ENCODE peak calls at places on chromosomes 11 and 22, in ten cellular contexts. L, D, W, T, I, P, J, Q, G and H are unnamed samples.

GRCh38 chr11:61750631-61751273 is 1.7 kb upstream of the MYRF start:
- DNase-seq in L (no peak), D (no peak), W (no peak), T (no peak), I (no peak), P (no peak), J (no peak), Q (no peak), G (no peak), H (no peak)

GRCh38 chr11:88384004-88384677 is 46.6 kb upstream of the CTSC start:
- DNase-seq in L (no peak), D (no peak), W (no peak), T (no peak), I (no peak), P (no peak), J (no peak), Q (no peak), G (no peak), H (no peak)

GRCh38 chr11:8688414-8689362 is 6.1 kb downstream of the RPL27A start:
- DNase-seq in L (peak), D (peak), W (peak), T (peak), I (peak), P (peak), J (peak), Q (peak), G (peak), H (peak)

GRCh38 chr11:42770444-42771065 is 541.2 kb upstream of the API5 start:
- DNase-seq in L (no peak), D (peak), W (peak), T (no peak), I (peak), P (no peak), J (no peak), Q (peak), G (no peak), H (peak)

GRCh38 chr11:87296627-87297026 is 258.9 kb downstream of the TMEM135 start:
- DNase-seq in L (no peak), D (no peak), W (no peak), T (no peak), I (no peak), P (no peak), J (no peak), Q (no peak), G (no peak), H (no peak)

GRCh38 chr11:128187829-128188228 is 399.5 kb downstream of the ETS1 start:
- DNase-seq in L (no peak), D (no peak), W (no peak), T (no peak), I (no peak), P (no peak), J (no peak), Q (no peak), G (no peak), H (no peak)

GRCh38 chr11:36462321-36462720 is 47.8 kb downstream of the TRAF6 start:
- DNase-seq in L (no peak), D (no peak), W (no peak), T (no peak), I (no peak), P (no peak), J (no peak), Q (no peak), G (no peak), H (peak)

GRCh38 chr11:104146943-104147342 is 17.0 kb downstream of the PDGFD start:
- DNase-seq in L (no peak), D (no peak), W (no peak), T (no peak), I (no peak), P (no peak), J (no peak), Q (no peak), G (no peak), H (no peak)

GRCh38 chr22:45671783-45672563 is at the start of gene ATXN10:
- DNase-seq in L (peak), D (peak), W (peak), T (peak), I (peak), P (peak), J (peak), Q (peak), G (peak), H (peak)

GRCh38 chr22:17742528-17742902 is 31.8 kb downstream of the BID start:
- DNase-seq in L (peak), D (peak), W (peak), T (peak), I (peak), P (peak), J (peak), Q (peak), G (peak), H (peak)

GRCh38 chr11:44979536-44980399 is 29.1 kb upstream of the TP53I11 start:
- DNase-seq in L (no peak), D (no peak), W (peak), T (no peak), I (no peak), P (no peak), J (no peak), Q (no peak), G (no peak), H (peak)

GRCh38 chr11:123475478-123475877 is 45.4 kb downstream of the GRAMD1B start:
- DNase-seq in L (no peak), D (no peak), W (no peak), T (no peak), I (no peak), P (no peak), J (no peak), Q (peak), G (no peak), H (peak)

GRCh38 chr11:83480251-83480650 is 194.1 kb upstream of the CCDC90B start:
- DNase-seq in L (no peak), D (no peak), W (no peak), T (no peak), I (no peak), P (no peak), J (no peak), Q (no peak), G (no peak), H (no peak)

GRCh38 chr11:100340416-100341323 is 346.4 kb upstream of the ARHGAP42 start:
- DNase-seq in L (no peak), D (no peak), W (no peak), T (no peak), I (no peak), P (no peak), J (no peak), Q (no peak), G (no peak), H (peak)

GRCh38 chr22:39995346-39996252 is 845 bp downstream of the FAM83F start:
- DNase-seq in L (no peak), D (no peak), W (no peak), T (no peak), I (no peak), P (no peak), J (no peak), Q (no peak), G (no peak), H (peak)

GRCh38 chr22:30432520-30432919 is 7.0 kb downstream of the MTFP1 start:
- DNase-seq in L (no peak), D (no peak), W (no peak), T (no peak), I (no peak), P (no peak), J (no peak), Q (no peak), G (no peak), H (no peak)